ENCODE peak calls at places on chromosomes 3 and 15, in eight cellular contexts. One of them, this sample, is unnamed.

GRCh38 chr15:31352911-31353811 is 26.5 kb downstream of the KLF13 start:
- DNase-seq in GM23338: no peak
- DNase-seq in suprapubic skin: no peak
- DNase-seq in Panc1: no peak
- DNase-seq in transverse colon: peak
- DNase-seq in GM12878: peak
- DNase-seq in stomach: peak
- DNase-seq in K562: peak
- DNase-seq in this sample: no peak

GRCh38 chr15:41558400-41559238 is at the start of gene TYRO3:
- DNase-seq in GM12878: no peak
- DNase-seq in K562: peak
- DNase-seq in GM23338: peak
- DNase-seq in suprapubic skin: no peak
- DNase-seq in Panc1: no peak
- DNase-seq in stomach: peak
- DNase-seq in transverse colon: peak
- DNase-seq in this sample: no peak

GRCh38 chr3:157906627-157907026 is 199.6 kb downstream of the SHOX2 start:
- DNase-seq in suprapubic skin: no peak
- DNase-seq in GM12878: no peak
- DNase-seq in transverse colon: no peak
- DNase-seq in stomach: no peak
- DNase-seq in GM23338: no peak
- DNase-seq in Panc1: no peak
- DNase-seq in K562: no peak
- DNase-seq in this sample: no peak

GRCh38 chr15:78993931-78994530 is 49.2 kb upstream of the CTSH start:
- DNase-seq in K562: no peak
- DNase-seq in GM12878: no peak
- DNase-seq in stomach: no peak
- DNase-seq in Panc1: no peak
- DNase-seq in suprapubic skin: no peak
- DNase-seq in transverse colon: no peak
- DNase-seq in GM23338: no peak
- DNase-seq in this sample: no peak

GRCh38 chr15:47949815-47950214 is 171.0 kb upstream of the SLC24A5 start:
- DNase-seq in Panc1: no peak
- DNase-seq in K562: no peak
- DNase-seq in GM12878: no peak
- DNase-seq in transverse colon: no peak
- DNase-seq in suprapubic skin: no peak
- DNase-seq in GM23338: no peak
- DNase-seq in stomach: no peak
- DNase-seq in this sample: no peak

GRCh38 chr15:52217186-52217585 is 26.0 kb upstream of the GNB5 start:
- DNase-seq in Panc1: no peak
- DNase-seq in K562: peak
- DNase-seq in transverse colon: peak
- DNase-seq in GM12878: no peak
- DNase-seq in suprapubic skin: no peak
- DNase-seq in stomach: peak
- DNase-seq in GM23338: peak
- DNase-seq in this sample: no peak

GRCh38 chr15:68930268-68931022 is at the start of gene SPESP1:
- DNase-seq in transverse colon: peak
- DNase-seq in suprapubic skin: peak
- DNase-seq in K562: no peak
- DNase-seq in Panc1: no peak
- DNase-seq in GM12878: no peak
- DNase-seq in stomach: peak
- DNase-seq in GM23338: peak
- DNase-seq in this sample: peak

GRCh38 chr3:175258763-175259162 is 399.6 kb downstream of the NAALADL2 start:
- DNase-seq in K562: no peak
- DNase-seq in transverse colon: no peak
- DNase-seq in GM23338: no peak
- DNase-seq in GM12878: no peak
- DNase-seq in suprapubic skin: no peak
- DNase-seq in stomach: peak
- DNase-seq in Panc1: no peak
- DNase-seq in this sample: no peak

GRCh38 chr3:64954995-64955636 is 267.3 kb upstream of the ADAMTS9 start:
- DNase-seq in transverse colon: peak
- DNase-seq in GM23338: no peak
- DNase-seq in GM12878: no peak
- DNase-seq in suprapubic skin: no peak
- DNase-seq in K562: peak
- DNase-seq in stomach: peak
- DNase-seq in Panc1: no peak
- DNase-seq in this sample: no peak

GRCh38 chr3:128282392-128283196 is 129.3 kb downstream of the EEFSEC start:
- DNase-seq in GM23338: peak
- DNase-seq in suprapubic skin: peak
- DNase-seq in transverse colon: peak
- DNase-seq in stomach: no peak
- DNase-seq in K562: no peak
- DNase-seq in Panc1: no peak
- DNase-seq in GM12878: no peak
- DNase-seq in this sample: no peak

GRCh38 chr15:53536479-53537120 is 222.9 kb downstream of the WDR72 start:
- DNase-seq in transverse colon: no peak
- DNase-seq in GM23338: no peak
- DNase-seq in K562: no peak
- DNase-seq in Panc1: no peak
- DNase-seq in GM12878: no peak
- DNase-seq in stomach: no peak
- DNase-seq in suprapubic skin: no peak
- DNase-seq in this sample: no peak

GRCh38 chr15:89395461-89395875 is 60.8 kb upstream of the POLG start:
- DNase-seq in K562: no peak
- DNase-seq in suprapubic skin: no peak
- DNase-seq in GM23338: no peak
- DNase-seq in stomach: no peak
- DNase-seq in GM12878: no peak
- DNase-seq in transverse colon: no peak
- DNase-seq in Panc1: no peak
- DNase-seq in this sample: no peak

GRCh38 chr3:148932976-148933375 is 58.4 kb upstream of the GYG1 start:
- DNase-seq in transverse colon: no peak
- DNase-seq in suprapubic skin: no peak
- DNase-seq in Panc1: no peak
- DNase-seq in GM12878: no peak
- DNase-seq in GM23338: no peak
- DNase-seq in K562: no peak
- DNase-seq in stomach: no peak
- DNase-seq in this sample: no peak

GRCh38 chr3:4982773-4983738 is 3.8 kb downstream of the BHLHE40 start:
- DNase-seq in suprapubic skin: no peak
- DNase-seq in K562: no peak
- DNase-seq in GM23338: no peak
- DNase-seq in stomach: no peak
- DNase-seq in GM12878: no peak
- DNase-seq in transverse colon: no peak
- DNase-seq in Panc1: no peak
- DNase-seq in this sample: no peak

GRCh38 chr3:107574650-107575049 is 51.9 kb downstream of the BBX start:
- DNase-seq in GM12878: no peak
- DNase-seq in K562: peak
- DNase-seq in transverse colon: no peak
- DNase-seq in suprapubic skin: no peak
- DNase-seq in stomach: no peak
- DNase-seq in Panc1: peak
- DNase-seq in GM23338: peak
- DNase-seq in this sample: no peak

GRCh38 chr15:44069489-44069888 is 125.6 kb downstream of the FRMD5 start:
- DNase-seq in GM23338: no peak
- DNase-seq in Panc1: no peak
- DNase-seq in transverse colon: no peak
- DNase-seq in stomach: no peak
- DNase-seq in K562: no peak
- DNase-seq in GM12878: no peak
- DNase-seq in suprapubic skin: no peak
- DNase-seq in this sample: no peak

GRCh38 chr3:16482770-16483531 is 30.5 kb downstream of the RFTN1 start:
- DNase-seq in GM12878: no peak
- DNase-seq in stomach: no peak
- DNase-seq in transverse colon: peak
- DNase-seq in K562: no peak
- DNase-seq in Panc1: no peak
- DNase-seq in suprapubic skin: no peak
- DNase-seq in GM23338: peak
- DNase-seq in this sample: no peak

GRCh38 chr15:68403161-68403941 is 28.6 kb downstream of the ITGA11 start:
- DNase-seq in K562: no peak
- DNase-seq in Panc1: no peak
- DNase-seq in suprapubic skin: peak
- DNase-seq in transverse colon: no peak
- DNase-seq in GM23338: no peak
- DNase-seq in GM12878: no peak
- DNase-seq in stomach: peak
- DNase-seq in this sample: no peak

GRCh38 chr3:42490243-42490642 is 12.2 kb upstream of the VIPR1 start:
- DNase-seq in GM12878: peak
- DNase-seq in transverse colon: peak
- DNase-seq in GM23338: no peak
- DNase-seq in K562: no peak
- DNase-seq in suprapubic skin: peak
- DNase-seq in stomach: peak
- DNase-seq in Panc1: peak
- DNase-seq in this sample: peak

GRCh38 chr3:141789281-141789680 is 26.1 kb downstream of the GRK7 start:
- DNase-seq in stomach: no peak
- DNase-seq in suprapubic skin: no peak
- DNase-seq in transverse colon: no peak
- DNase-seq in GM12878: no peak
- DNase-seq in K562: peak
- DNase-seq in Panc1: no peak
- DNase-seq in GM23338: peak
- DNase-seq in this sample: no peak

GRCh38 chr15:43886558-43886957 is 59.8 kb downstream of the WDR76 start:
- DNase-seq in stomach: no peak
- DNase-seq in transverse colon: no peak
- DNase-seq in GM12878: no peak
- DNase-seq in K562: no peak
- DNase-seq in Panc1: no peak
- DNase-seq in GM23338: no peak
- DNase-seq in suprapubic skin: no peak
- DNase-seq in this sample: no peak

GRCh38 chr15:34490421-34491193 is 53.0 kb upstream of the GOLGA8A start:
- DNase-seq in suprapubic skin: no peak
- DNase-seq in GM23338: peak
- DNase-seq in GM12878: no peak
- DNase-seq in Panc1: no peak
- DNase-seq in K562: no peak
- DNase-seq in stomach: no peak
- DNase-seq in transverse colon: no peak
- DNase-seq in this sample: no peak

GRCh38 chr15:74134387-74135027 is 4.1 kb downstream of the ISLR2 start:
- DNase-seq in K562: no peak
- DNase-seq in Panc1: no peak
- DNase-seq in suprapubic skin: peak
- DNase-seq in GM12878: no peak
- DNase-seq in transverse colon: peak
- DNase-seq in stomach: peak
- DNase-seq in GM23338: peak
- DNase-seq in this sample: no peak
- TF ChIP-seq POLR2AphosphoS5 in K562: no peak
- TF ChIP-seq POLR2AphosphoS5 in Panc1: no peak
- TF ChIP-seq POLR2AphosphoS5 in suprapubic skin: no peak
- TF ChIP-seq POLR2AphosphoS5 in GM12878: no peak
- TF ChIP-seq POLR2AphosphoS5 in transverse colon: no peak
- TF ChIP-seq POLR2AphosphoS5 in stomach: no peak
- TF ChIP-seq POLR2AphosphoS5 in GM23338: no peak
- TF ChIP-seq POLR2AphosphoS5 in this sample: no peak

GRCh38 chr3:51722362-51722761 is 15.5 kb downstream of the GRM2 start:
- DNase-seq in K562: no peak
- DNase-seq in GM23338: peak
- DNase-seq in stomach: no peak
- DNase-seq in Panc1: no peak
- DNase-seq in GM12878: no peak
- DNase-seq in transverse colon: no peak
- DNase-seq in suprapubic skin: no peak
- DNase-seq in this sample: no peak
- TF ChIP-seq CTCF in K562: peak
- TF ChIP-seq CTCF in GM23338: peak
- TF ChIP-seq CTCF in stomach: no peak
- TF ChIP-seq CTCF in Panc1: peak
- TF ChIP-seq CTCF in GM12878: no peak
- TF ChIP-seq CTCF in transverse colon: no peak
- TF ChIP-seq CTCF in suprapubic skin: no peak
- TF ChIP-seq CTCF in this sample: no peak

GRCh38 chr3:147191795-147192385 is 214.5 kb downstream of the ZIC4 start:
- DNase-seq in transverse colon: peak
- DNase-seq in suprapubic skin: no peak
- DNase-seq in Panc1: peak
- DNase-seq in GM12878: peak
- DNase-seq in GM23338: peak
- DNase-seq in K562: peak
- DNase-seq in stomach: no peak
- DNase-seq in this sample: no peak
- TF ChIP-seq POLR2AphosphoS5 in transverse colon: no peak
- TF ChIP-seq POLR2AphosphoS5 in suprapubic skin: no peak
- TF ChIP-seq POLR2AphosphoS5 in Panc1: no peak
- TF ChIP-seq POLR2AphosphoS5 in GM12878: no peak
- TF ChIP-seq POLR2AphosphoS5 in GM23338: no peak
- TF ChIP-seq POLR2AphosphoS5 in K562: no peak
- TF ChIP-seq POLR2AphosphoS5 in stomach: no peak
- TF ChIP-seq POLR2AphosphoS5 in this sample: no peak

GRCh38 chr3:9757427-9757826 is 7.7 kb downstream of the OGG1 start:
- DNase-seq in transverse colon: no peak
- DNase-seq in suprapubic skin: no peak
- DNase-seq in stomach: no peak
- DNase-seq in GM23338: no peak
- DNase-seq in Panc1: no peak
- DNase-seq in GM12878: no peak
- DNase-seq in K562: no peak
- DNase-seq in this sample: no peak
- TF ChIP-seq CTCF in transverse colon: no peak
- TF ChIP-seq CTCF in suprapubic skin: no peak
- TF ChIP-seq CTCF in stomach: no peak
- TF ChIP-seq CTCF in GM23338: no peak
- TF ChIP-seq CTCF in Panc1: no peak
- TF ChIP-seq CTCF in GM12878: no peak
- TF ChIP-seq CTCF in K562: no peak
- TF ChIP-seq CTCF in this sample: no peak